ENCODE peak calls at places on chromosomes 13 and 19, in five cellular contexts. One of them, this sample, is unnamed.

GRCh38 chr19:39736088-39736487 is 1.7 kb downstream of the CLC start:
- DNase-seq in uterus: no peak
- DNase-seq in spleen: no peak
- DNase-seq in stomach: no peak
- DNase-seq in A549: no peak
- DNase-seq in this sample: no peak

GRCh38 chr13:39455534-39456175 is 147.3 kb downstream of the LHFPL6 start:
- DNase-seq in A549: no peak
- DNase-seq in uterus: no peak
- DNase-seq in spleen: no peak
- DNase-seq in stomach: no peak
- DNase-seq in this sample: no peak

GRCh38 chr13:34654203-34654602 is 287.9 kb upstream of the NBEA start:
- DNase-seq in stomach: no peak
- DNase-seq in uterus: no peak
- DNase-seq in A549: no peak
- DNase-seq in spleen: no peak
- DNase-seq in this sample: no peak

GRCh38 chr13:107964356-107964755 is 251.0 kb downstream of the LIG4 start:
- DNase-seq in A549: no peak
- DNase-seq in uterus: no peak
- DNase-seq in spleen: no peak
- DNase-seq in stomach: no peak
- DNase-seq in this sample: no peak

GRCh38 chr19:35126624-35126959 is 8.3 kb downstream of the LGI4 start:
- DNase-seq in stomach: no peak
- DNase-seq in A549: no peak
- DNase-seq in spleen: no peak
- DNase-seq in uterus: no peak
- DNase-seq in this sample: no peak

GRCh38 chr19:54570316-54570715 is 3.3 kb upstream of the LILRA2 start:
- DNase-seq in stomach: no peak
- DNase-seq in A549: no peak
- DNase-seq in uterus: no peak
- DNase-seq in spleen: no peak
- DNase-seq in this sample: no peak

GRCh38 chr19:53982056-53982455 is 9.4 kb upstream of the CACNG6 start:
- DNase-seq in stomach: no peak
- DNase-seq in uterus: no peak
- DNase-seq in spleen: no peak
- DNase-seq in A549: no peak
- DNase-seq in this sample: no peak

GRCh38 chr19:40365613-40366401 is 17.3 kb downstream of the PLD3 start:
- DNase-seq in spleen: peak
- DNase-seq in stomach: peak
- DNase-seq in A549: peak
- DNase-seq in uterus: peak
- DNase-seq in this sample: peak

GRCh38 chr13:31053098-31053497 is 108.6 kb downstream of the HSPH1 start:
- DNase-seq in A549: no peak
- DNase-seq in uterus: no peak
- DNase-seq in stomach: no peak
- DNase-seq in spleen: no peak
- DNase-seq in this sample: no peak

DNA sequence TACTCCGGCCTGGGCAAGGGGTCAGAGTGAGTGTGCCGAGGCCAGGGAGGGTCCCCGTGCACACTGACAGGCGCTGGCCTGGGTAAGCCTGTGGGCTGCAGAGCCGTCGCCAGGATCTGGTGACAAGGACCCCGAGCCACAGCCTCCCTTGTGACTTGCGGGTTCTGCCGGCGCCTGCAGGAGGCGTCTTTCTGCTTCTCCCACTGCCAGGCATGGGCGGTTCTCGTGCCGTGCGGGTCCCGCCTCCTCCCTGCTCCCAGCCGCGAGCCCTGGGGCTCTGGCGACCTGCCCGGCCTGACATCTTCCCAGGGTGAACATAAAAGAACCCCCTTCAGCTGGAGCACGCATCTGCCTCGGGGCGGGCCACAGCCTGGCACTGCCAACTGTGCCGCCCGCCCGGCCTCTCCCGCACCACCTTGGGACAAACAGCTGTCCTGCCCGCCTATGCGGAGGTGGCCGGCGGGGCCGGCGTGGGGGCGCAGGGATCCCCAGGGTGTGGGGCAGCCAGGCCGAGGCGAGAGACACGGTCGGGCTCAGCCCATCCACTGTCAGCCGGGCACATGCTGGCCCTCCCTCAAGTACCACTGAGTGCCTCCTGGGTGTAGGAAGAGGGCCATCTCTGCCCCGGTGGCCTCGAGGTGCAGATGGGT is 1.5 kb upstream of the HCN2 start:
- DNase-seq in spleen: no peak
- DNase-seq in uterus: no peak
- DNase-seq in stomach: peak
- DNase-seq in A549: no peak
- DNase-seq in this sample: peak
- TF ChIP-seq CTCF in spleen: peak
- TF ChIP-seq CTCF in uterus: no peak
- TF ChIP-seq CTCF in stomach: no peak
- TF ChIP-seq CTCF in A549: peak
- TF ChIP-seq CTCF in this sample: peak

DNA sequence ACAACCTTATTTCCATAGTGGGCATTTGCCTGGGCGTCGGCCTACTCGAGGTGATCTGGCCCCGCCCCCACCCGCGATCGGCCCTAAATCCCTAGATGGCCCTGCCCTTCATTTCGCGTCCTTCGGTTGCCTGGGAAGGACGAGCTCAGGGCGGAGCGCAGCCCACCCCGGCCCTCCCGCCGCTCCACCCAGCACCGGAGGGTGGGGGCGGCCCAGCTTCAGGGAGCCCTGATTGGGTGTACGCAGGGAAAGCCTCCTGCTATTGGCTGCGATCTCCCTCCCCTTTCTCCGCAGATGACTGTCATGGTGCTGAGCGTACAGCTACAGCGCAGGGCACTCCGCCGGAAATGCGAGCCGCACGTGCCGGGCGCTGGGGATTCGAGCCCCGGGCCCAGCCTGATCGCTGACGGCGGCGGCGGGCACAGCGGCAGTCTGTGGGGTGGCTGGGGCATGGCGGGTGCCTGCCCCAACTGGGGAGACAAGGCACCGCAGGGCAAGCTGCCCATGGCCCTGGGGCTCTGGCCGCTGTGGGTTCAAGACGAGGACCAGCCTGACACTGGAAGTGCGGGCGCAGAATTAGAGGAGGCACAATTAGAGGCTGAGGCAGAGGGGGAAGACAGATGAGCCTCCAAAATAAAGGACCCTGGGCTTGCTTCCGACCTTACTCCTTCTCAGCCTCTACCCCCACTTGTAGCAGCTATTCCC is 4.3 kb downstream of the CD37 start:
- DNase-seq in spleen: peak
- DNase-seq in stomach: peak
- DNase-seq in A549: no peak
- DNase-seq in uterus: peak
- DNase-seq in this sample: peak
- TF ChIP-seq POLR2A in spleen: no peak
- TF ChIP-seq POLR2A in stomach: no peak
- TF ChIP-seq POLR2A in A549: no peak
- TF ChIP-seq POLR2A in uterus: peak
- TF ChIP-seq POLR2A in this sample: no peak

DNA sequence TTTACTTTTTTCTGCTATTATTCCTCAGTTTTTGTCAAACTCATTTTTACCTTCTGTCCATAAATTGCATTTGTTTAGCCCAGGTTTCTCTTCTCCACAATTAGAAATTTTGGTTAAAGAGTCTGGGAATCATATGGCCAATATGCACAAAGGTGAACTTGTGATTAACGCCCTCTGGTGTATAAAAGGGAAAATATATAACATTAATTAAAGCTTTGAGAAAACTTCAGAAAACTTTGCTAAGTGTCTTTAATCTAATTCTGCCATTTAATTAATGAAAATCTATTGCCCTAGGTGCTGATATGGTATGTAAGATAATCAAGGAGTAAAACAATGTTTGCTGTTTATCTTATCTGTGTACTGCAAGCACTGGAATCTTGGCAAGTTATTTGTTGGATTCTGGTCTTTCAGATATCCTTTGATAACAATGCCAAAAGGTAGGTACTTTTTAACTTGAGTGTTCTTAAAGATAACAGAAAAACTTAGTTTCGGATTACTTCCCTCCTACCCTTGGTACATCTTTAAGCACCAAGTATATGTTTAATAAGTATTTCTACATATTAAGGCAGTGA is 402.6 kb downstream of the SUCLA2 start:
- DNase-seq in uterus: no peak
- DNase-seq in spleen: no peak
- DNase-seq in A549: no peak
- DNase-seq in stomach: no peak
- DNase-seq in this sample: no peak
- TF ChIP-seq CTCF in uterus: no peak
- TF ChIP-seq CTCF in spleen: no peak
- TF ChIP-seq CTCF in A549: no peak
- TF ChIP-seq CTCF in stomach: peak
- TF ChIP-seq CTCF in this sample: no peak

GRCh38 chr19:7874080-7874856 is at the start of gene PRR36:
- DNase-seq in uterus: no peak
- DNase-seq in spleen: no peak
- DNase-seq in A549: no peak
- DNase-seq in stomach: peak
- DNase-seq in this sample: no peak
- TF ChIP-seq POLR2A in uterus: no peak
- TF ChIP-seq POLR2A in spleen: no peak
- TF ChIP-seq POLR2A in A549: no peak
- TF ChIP-seq POLR2A in stomach: no peak
- TF ChIP-seq POLR2A in this sample: no peak

GRCh38 chr19:17244618-17245534 is 843 bp downstream of the NR2F6 start:
- DNase-seq in stomach: peak
- DNase-seq in A549: no peak
- DNase-seq in spleen: peak
- DNase-seq in uterus: peak
- DNase-seq in this sample: no peak

GRCh38 chr19:17249887-17250548 is 4.3 kb upstream of the NR2F6 start:
- DNase-seq in uterus: no peak
- DNase-seq in A549: no peak
- DNase-seq in spleen: no peak
- DNase-seq in stomach: no peak
- DNase-seq in this sample: no peak

GRCh38 chr19:17245535-17245984 is at the start of gene NR2F6:
- DNase-seq in A549: no peak
- DNase-seq in uterus: peak
- DNase-seq in stomach: no peak
- DNase-seq in spleen: no peak
- DNase-seq in this sample: no peak

GRCh38 chr19:17246681-17247425 is 1.1 kb upstream of the NR2F6 start:
- DNase-seq in A549: no peak
- DNase-seq in stomach: peak
- DNase-seq in spleen: peak
- DNase-seq in uterus: peak
- DNase-seq in this sample: no peak

GRCh38 chr19:17248011-17248776 is 2.5 kb upstream of the NR2F6 start:
- DNase-seq in A549: no peak
- DNase-seq in uterus: no peak
- DNase-seq in spleen: no peak
- DNase-seq in stomach: peak
- DNase-seq in this sample: no peak
- TF ChIP-seq CTCF in A549: no peak
- TF ChIP-seq CTCF in uterus: no peak
- TF ChIP-seq CTCF in spleen: no peak
- TF ChIP-seq CTCF in stomach: no peak
- TF ChIP-seq CTCF in this sample: no peak